ENCODE peak calls at places on chromosomes 4 and X, in six cellular contexts. J is immature natural killer cell; B is NCI-H1417 treated with DMSO at 0.1 percent for 48 hours; G is stimulated activated CD4-positive, alpha-beta T cell treated with anti-CD3 and anti-CD28 coated beads, Interleukin-12 subunit alpha, Interleukin-12 subunit beta, amount 100 ng/mL, for 24 hours; T is stimulated activated naive B cell treated with anti-CD40 and anti-IgM and Interleukin-4, amounts not matched to agents 10 μg/mL and 1 μg/mL and 100 μg/mL, for 72 hours; V is activated CD4-positive, alpha-beta T cell treated with anti-CD3 and anti-CD28 coated beads for 48 hours. X is an unnamed sample.
A peak's percentile ranks its signal among the peaks of the same experiment; 100 is the strongest.

GRCh38 chrX:108148524-108148923 is 56.9 kb downstream of the ATG4A start:
- DNase-seq in J (no peak), B (no peak), G (no peak), T (no peak), V (no peak), X (no peak)

GRCh38 chr4:8219236-8219635 is 20.1 kb downstream of the SH3TC1 start:
- DNase-seq in J (no peak), B (no peak), G (no peak), T (no peak), V (no peak), X (no peak)

GRCh38 chr4:66331761-66332160 is 661.5 kb upstream of the EPHA5 start:
- DNase-seq in J (no peak), B (no peak), G (no peak), T (no peak), V (no peak), X (no peak)

GRCh38 chrX:41526925-41527324 is 79.8 kb downstream of the NYX start:
- DNase-seq in J (no peak), B (no peak), G (no peak), T (no peak), V (no peak), X (no peak)

GRCh38 chr4:106105697-106106096 is 210.3 kb downstream of the TBCK start:
- DNase-seq in J (no peak), B (no peak), G (no peak), T (no peak), V (no peak), X (no peak)

GRCh38 chr4:188305690-188306089 is 166.4 kb downstream of the TRIML1 start:
- DNase-seq in J (no peak), B (no peak), G (no peak), T (no peak), V (no peak), X (no peak)

GRCh38 chr4:10180927-10181744 is 64.5 kb upstream of the WDR1 start:
- DNase-seq in J (peak; percentile 32), B (no peak), G (no peak), T (peak; percentile 3), V (peak; percentile 57), X (peak; percentile 14)

GRCh38 chr4:15765910-15766703 is 12.0 kb upstream of the CD38 start:
- DNase-seq in J (peak; percentile 76), B (no peak), G (peak; percentile 30), T (no peak), V (peak; percentile 58), X (no peak)

GRCh38 chr4:177301127-177301639 is 8.5 kb upstream of the NEIL3 start:
- DNase-seq in J (no peak), B (no peak), G (no peak), T (no peak), V (no peak), X (no peak)

GRCh38 chr4:121726642-121727268 is 30.0 kb upstream of the ANXA5 start:
- DNase-seq in J (peak; percentile 49), B (no peak), G (no peak), T (no peak), V (peak; percentile 25), X (peak; percentile 74)

GRCh38 chr4:155331478-155331877 is 45.3 kb downstream of the MAP9 start:
- DNase-seq in J (no peak), B (no peak), G (no peak), T (no peak), V (no peak), X (no peak)

GRCh38 chrX:49106296-49106695 is 17.2 kb downstream of the GPKOW start:
- DNase-seq in J (no peak), B (no peak), G (no peak), T (no peak), V (no peak), X (no peak)

GRCh38 chr4:7781361-7781760 is 158.3 kb downstream of the AFAP1 start:
- DNase-seq in J (no peak), B (no peak), G (no peak), T (no peak), V (peak; percentile 46), X (no peak)

GRCh38 chr4:90028460-90028859 is 98.7 kb upstream of the CCSER1 start:
- DNase-seq in J (no peak), B (no peak), G (no peak), T (no peak), V (no peak), X (no peak)

GRCh38 chr4:6228158-6229067 is 28.1 kb upstream of the JAKMIP1 start:
- DNase-seq in J (no peak), B (no peak), G (no peak), T (no peak), V (no peak), X (no peak)

GRCh38 chrX:23908219-23909003 is 605 bp downstream of the CXorf58 start:
- DNase-seq in J (no peak), B (no peak), G (no peak), T (no peak), V (peak; percentile 15), X (no peak)

GRCh38 chrX:25600776-25601175 is 537.4 kb upstream of the MAGEB18 start:
- DNase-seq in J (no peak), B (no peak), G (no peak), T (no peak), V (no peak), X (peak; percentile 56)

GRCh38 chr4:142582340-142582739 is 263.8 kb downstream of the INPP4B start:
- DNase-seq in J (no peak), B (no peak), G (no peak), T (no peak), V (peak; percentile 27), X (no peak)

GRCh38 chr4:20251796-20252655 is at the start of gene SLIT2:
- DNase-seq in J (no peak), B (peak; percentile 61), G (peak; percentile 15), T (no peak), V (peak; percentile 40), X (peak; percentile 84)

GRCh38 chrX:55907968-55908607 is 190.5 kb downstream of the RRAGB start:
- DNase-seq in J (peak; percentile 19), B (no peak), G (peak; percentile 30), T (peak; percentile 44), V (peak; percentile 61), X (peak; percentile 3)

GRCh38 chrX:131068945-131069719 is 11.0 kb downstream of the ARHGAP36 start:
- DNase-seq in J (no peak), B (no peak), G (no peak), T (no peak), V (peak; percentile 54), X (peak; percentile 13)

GRCh38 chr4:47334597-47335185 is 128.8 kb downstream of the COMMD8 start:
- DNase-seq in J (no peak), B (no peak), G (no peak), T (no peak), V (no peak), X (peak; percentile 46)

GRCh38 chrX:71095971-71096701 is 485 bp downstream of the FOXO4 start:
- DNase-seq in J (no peak), B (no peak), G (no peak), T (no peak), V (no peak), X (peak; percentile 34)

GRCh38 chrX:77510007-77510406 is 62.8 kb downstream of the FGF16 start:
- DNase-seq in J (no peak), B (no peak), G (no peak), T (no peak), V (no peak), X (no peak)

GRCh38 chrX:103823591-103823990 is 8.5 kb downstream of the RAB9B start:
- DNase-seq in J (no peak), B (no peak), G (no peak), T (no peak), V (no peak), X (no peak)

GRCh38 chrX:109926118-109926517 is 76.8 kb upstream of the TMEM164 start:
- DNase-seq in J (no peak), B (no peak), G (no peak), T (no peak), V (no peak), X (no peak)

GRCh38 chr4:5967783-5968182 is 50.4 kb downstream of the C4orf50 start:
- DNase-seq in J (no peak), B (no peak), G (no peak), T (no peak), V (no peak), X (no peak)

GRCh38 chrX:136525738-136526606 is 6.0 kb upstream of the VGLL1 start:
- DNase-seq in J (no peak), B (no peak), G (no peak), T (no peak), V (peak; percentile 5), X (peak; percentile 87)

GRCh38 chr4:2302387-2303119 is 40.6 kb upstream of the MXD4 start:
- DNase-seq in J (no peak), B (no peak), G (no peak), T (no peak), V (no peak), X (no peak)

GRCh38 chr4:153204247-153205027 is at the start of gene TRIM2:
- DNase-seq in J (no peak), B (no peak), G (no peak), T (no peak), V (no peak), X (no peak)

GRCh38 chr4:178395798-178396197 is 953.6 kb upstream of the AGA start:
- DNase-seq in J (no peak), B (no peak), G (no peak), T (no peak), V (no peak), X (peak; percentile 9)

GRCh38 chr4:62644372-62644771 is 1444.2 kb downstream of the ADGRL3 start:
- DNase-seq in J (no peak), B (no peak), G (no peak), T (no peak), V (no peak), X (peak; percentile 78)

GRCh38 chrX:117987376-117987775 is 129.2 kb downstream of the KLHL13 start:
- DNase-seq in J (no peak), B (no peak), G (no peak), T (no peak), V (no peak), X (no peak)

GRCh38 chr4:121696140-121696640 is 590 bp downstream of the ANXA5 start:
- DNase-seq in J (peak; percentile 28), B (no peak), G (peak; percentile 59), T (peak; percentile 46), V (peak; percentile 74), X (peak; percentile 69)

GRCh38 chrX:111888600-111888999 is 12.6 kb downstream of the TRPC5OS start:
- DNase-seq in J (no peak), B (no peak), G (no peak), T (no peak), V (no peak), X (no peak)

X was measured in MCF 10A.